ENCODE peak calls at places on chromosomes 7 and 10, in six cellular contexts. One of them, this sample, is unnamed.

GRCh38 chr10:418894-419293 is 270.6 kb downstream of the DIP2C start:
- DNase-seq in bronchial epithelial cell: no peak
- DNase-seq in hepatocyte: no peak
- DNase-seq in choroid plexus epithelial cell: no peak
- DNase-seq in fibroblast of the aortic adventitia: no peak
- DNase-seq in fibroblast of lung: no peak
- DNase-seq in this sample: no peak

GRCh38 chr7:132766660-132767059 is 190.4 kb upstream of the PLXNA4 start:
- DNase-seq in hepatocyte: no peak
- DNase-seq in bronchial epithelial cell: no peak
- DNase-seq in fibroblast of the aortic adventitia: no peak
- DNase-seq in choroid plexus epithelial cell: no peak
- DNase-seq in fibroblast of lung: no peak
- DNase-seq in this sample: no peak

GRCh38 chr7:89091550-89091949 is 296.0 kb upstream of the TEX47 start:
- DNase-seq in fibroblast of lung: no peak
- DNase-seq in choroid plexus epithelial cell: no peak
- DNase-seq in hepatocyte: no peak
- DNase-seq in fibroblast of the aortic adventitia: no peak
- DNase-seq in bronchial epithelial cell: no peak
- DNase-seq in this sample: no peak

GRCh38 chr10:20128796-20129195 is 312.6 kb downstream of the PLXDC2 start:
- DNase-seq in choroid plexus epithelial cell: no peak
- DNase-seq in hepatocyte: no peak
- DNase-seq in fibroblast of the aortic adventitia: no peak
- DNase-seq in fibroblast of lung: no peak
- DNase-seq in bronchial epithelial cell: no peak
- DNase-seq in this sample: no peak

GRCh38 chr10:61284222-61284890 is 168.8 kb downstream of the TMEM26 start:
- DNase-seq in fibroblast of the aortic adventitia: peak; percentile 84
- DNase-seq in hepatocyte: peak; percentile 80
- DNase-seq in fibroblast of lung: peak; percentile 84
- DNase-seq in choroid plexus epithelial cell: peak; percentile 81
- DNase-seq in bronchial epithelial cell: peak; percentile 59
- DNase-seq in this sample: peak; percentile 68

GRCh38 chr10:132861884-132862461 is 76.0 kb upstream of the NKX6-2 start:
- DNase-seq in fibroblast of the aortic adventitia: no peak
- DNase-seq in fibroblast of lung: no peak
- DNase-seq in choroid plexus epithelial cell: no peak
- DNase-seq in bronchial epithelial cell: no peak
- DNase-seq in hepatocyte: no peak
- DNase-seq in this sample: no peak

GRCh38 chr7:152859781-152860191 is 100.2 kb downstream of the ACTR3B start:
- DNase-seq in fibroblast of lung: no peak
- DNase-seq in bronchial epithelial cell: no peak
- DNase-seq in hepatocyte: no peak
- DNase-seq in choroid plexus epithelial cell: peak; percentile 17
- DNase-seq in fibroblast of the aortic adventitia: no peak
- DNase-seq in this sample: no peak

GRCh38 chr7:73828107-73828803 is 2.5 kb upstream of the CLDN4 start:
- DNase-seq in fibroblast of the aortic adventitia: peak; percentile 69
- DNase-seq in bronchial epithelial cell: peak; percentile 78
- DNase-seq in hepatocyte: peak; percentile 89
- DNase-seq in choroid plexus epithelial cell: peak; percentile 28
- DNase-seq in fibroblast of lung: peak; percentile 36
- DNase-seq in this sample: no peak

GRCh38 chr10:96814264-96814663 is 17.8 kb upstream of the LCOR start:
- DNase-seq in hepatocyte: no peak
- DNase-seq in bronchial epithelial cell: peak; percentile 76
- DNase-seq in choroid plexus epithelial cell: peak; percentile 82
- DNase-seq in fibroblast of the aortic adventitia: peak; percentile 66
- DNase-seq in fibroblast of lung: peak; percentile 41
- DNase-seq in this sample: peak; percentile 67

GRCh38 chr7:98470131-98470985 is 69.5 kb upstream of the BAIAP2L1 start:
- DNase-seq in choroid plexus epithelial cell: no peak
- DNase-seq in hepatocyte: peak; percentile 86
- DNase-seq in fibroblast of lung: no peak
- DNase-seq in fibroblast of the aortic adventitia: no peak
- DNase-seq in bronchial epithelial cell: no peak
- DNase-seq in this sample: no peak
- H3K4me3 ChIP-seq in choroid plexus epithelial cell: no peak overlapping the region
- H3K4me3 ChIP-seq in hepatocyte: peak overlapping the region; percentile 5
- H3K4me3 ChIP-seq in fibroblast of lung: no peak overlapping the region
- H3K4me3 ChIP-seq in fibroblast of the aortic adventitia: no peak overlapping the region
- H3K4me3 ChIP-seq in bronchial epithelial cell: no peak overlapping the region
- H3K4me3 ChIP-seq in this sample: no peak overlapping the region

DNA sequence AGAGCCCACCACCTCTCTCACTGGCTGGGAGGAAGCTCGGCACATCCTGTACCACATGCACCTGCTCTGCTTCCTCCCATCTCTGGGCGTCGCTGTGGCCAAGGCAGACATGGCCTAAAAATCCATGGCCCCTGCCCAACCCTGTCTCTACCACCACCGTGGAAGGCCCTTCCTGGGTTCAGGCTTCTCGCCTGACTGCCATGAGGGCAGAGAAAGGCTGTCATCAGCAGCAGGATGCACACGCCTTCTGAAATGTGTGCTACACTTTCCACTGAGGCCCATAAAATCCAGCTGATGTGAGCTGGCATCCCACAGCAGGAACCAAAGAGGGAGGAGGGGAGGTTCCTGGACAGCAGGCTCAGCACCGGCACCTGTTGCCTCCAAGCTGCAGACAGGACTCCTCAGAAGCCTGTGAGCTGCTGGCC is 93.4 kb downstream of the PTPRN2 start:
- DNase-seq in fibroblast of the aortic adventitia: no peak
- DNase-seq in choroid plexus epithelial cell: no peak
- DNase-seq in fibroblast of lung: no peak
- DNase-seq in bronchial epithelial cell: no peak
- DNase-seq in hepatocyte: no peak
- DNase-seq in this sample: no peak
- TF ChIP-seq CTCF in fibroblast of the aortic adventitia: no peak
- TF ChIP-seq CTCF in choroid plexus epithelial cell: no peak
- TF ChIP-seq CTCF in fibroblast of lung: no peak
- TF ChIP-seq CTCF in bronchial epithelial cell: no peak
- TF ChIP-seq CTCF in hepatocyte: no peak
- TF ChIP-seq CTCF in this sample: no peak

GRCh38 chr7:94432799-94433198 is 38.1 kb downstream of the COL1A2 start:
- DNase-seq in bronchial epithelial cell: no peak
- DNase-seq in fibroblast of the aortic adventitia: peak; percentile 59
- DNase-seq in choroid plexus epithelial cell: peak; percentile 63
- DNase-seq in fibroblast of lung: peak; percentile 20
- DNase-seq in hepatocyte: no peak
- DNase-seq in this sample: no peak

GRCh38 chr7:94439893-94440381 is 45.2 kb downstream of the COL1A2 start:
- DNase-seq in bronchial epithelial cell: no peak
- DNase-seq in hepatocyte: no peak
- DNase-seq in fibroblast of the aortic adventitia: peak; percentile 45
- DNase-seq in choroid plexus epithelial cell: peak; percentile 36
- DNase-seq in fibroblast of lung: no peak
- DNase-seq in this sample: no peak

GRCh38 chr7:94436700-94437099 is 42.0 kb downstream of the COL1A2 start:
- DNase-seq in fibroblast of lung: no peak
- DNase-seq in bronchial epithelial cell: no peak
- DNase-seq in choroid plexus epithelial cell: no peak
- DNase-seq in hepatocyte: no peak
- DNase-seq in fibroblast of the aortic adventitia: no peak
- DNase-seq in this sample: no peak

GRCh38 chr7:94434031-94434430 is 39.3 kb downstream of the COL1A2 start:
- DNase-seq in bronchial epithelial cell: no peak
- DNase-seq in choroid plexus epithelial cell: peak; percentile 30
- DNase-seq in fibroblast of lung: peak; percentile 5
- DNase-seq in fibroblast of the aortic adventitia: peak; percentile 58
- DNase-seq in hepatocyte: no peak
- DNase-seq in this sample: no peak

DNA sequence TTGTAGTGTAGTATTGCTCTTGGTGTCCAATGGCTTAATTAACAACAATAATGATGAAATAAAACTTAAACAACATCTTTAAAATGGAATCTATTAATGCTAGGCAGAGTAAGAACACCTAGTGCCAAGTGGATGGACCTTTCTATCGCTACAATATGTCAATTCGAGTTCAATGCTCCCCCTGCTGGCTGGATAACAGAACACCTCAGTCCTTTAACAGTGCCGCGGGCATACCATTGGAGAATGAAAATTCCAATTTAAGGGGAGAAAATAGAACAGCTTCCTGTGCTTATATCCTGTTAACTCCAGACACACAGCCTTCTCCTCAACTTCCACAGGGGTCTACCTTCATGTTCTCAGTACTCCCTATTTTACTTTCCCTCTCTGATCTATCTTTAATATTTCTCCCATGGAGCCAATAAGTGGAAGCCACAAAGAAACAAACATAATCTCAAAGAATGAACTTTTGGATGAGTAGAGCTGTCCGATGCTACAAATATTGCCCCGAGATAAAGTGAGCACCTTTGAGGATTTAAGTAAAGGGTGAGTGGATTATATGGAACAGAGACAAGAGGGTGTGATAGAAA is 41.4 kb downstream of the COL1A2 start:
- DNase-seq in bronchial epithelial cell: peak; percentile 52
- DNase-seq in choroid plexus epithelial cell: peak; percentile 91
- DNase-seq in fibroblast of the aortic adventitia: peak; percentile 90
- DNase-seq in hepatocyte: peak; percentile 89
- DNase-seq in fibroblast of lung: peak; percentile 82
- DNase-seq in this sample: no peak
- H3K4me3 ChIP-seq in bronchial epithelial cell: no peak overlapping the region
- H3K4me3 ChIP-seq in choroid plexus epithelial cell: no peak overlapping the region
- H3K4me3 ChIP-seq in fibroblast of the aortic adventitia: no peak overlapping the region
- H3K4me3 ChIP-seq in hepatocyte: no peak overlapping the region
- H3K4me3 ChIP-seq in fibroblast of lung: no peak overlapping the region
- H3K4me3 ChIP-seq in this sample: no peak overlapping the region

GRCh38 chr7:25802473-25802872 is 349.5 kb upstream of the NFE2L3 start:
- DNase-seq in fibroblast of lung: no peak
- DNase-seq in bronchial epithelial cell: no peak
- DNase-seq in choroid plexus epithelial cell: no peak
- DNase-seq in fibroblast of the aortic adventitia: no peak
- DNase-seq in hepatocyte: no peak
- DNase-seq in this sample: no peak

GRCh38 chr7:25804154-25804553 is 347.8 kb upstream of the NFE2L3 start:
- DNase-seq in hepatocyte: no peak
- DNase-seq in bronchial epithelial cell: peak; percentile 99
- DNase-seq in fibroblast of the aortic adventitia: no peak
- DNase-seq in choroid plexus epithelial cell: no peak
- DNase-seq in fibroblast of lung: no peak
- DNase-seq in this sample: no peak

GRCh38 chr7:25803117-25803887 is 348.7 kb upstream of the NFE2L3 start:
- DNase-seq in hepatocyte: no peak
- DNase-seq in bronchial epithelial cell: peak; percentile 59
- DNase-seq in fibroblast of lung: no peak
- DNase-seq in choroid plexus epithelial cell: no peak
- DNase-seq in fibroblast of the aortic adventitia: no peak
- DNase-seq in this sample: no peak

GRCh38 chr7:25801214-25801613 is 350.8 kb upstream of the NFE2L3 start:
- DNase-seq in fibroblast of lung: no peak
- DNase-seq in choroid plexus epithelial cell: no peak
- DNase-seq in fibroblast of the aortic adventitia: no peak
- DNase-seq in hepatocyte: no peak
- DNase-seq in bronchial epithelial cell: no peak
- DNase-seq in this sample: no peak

GRCh38 chr7:25802057-25802456 is 349.9 kb upstream of the NFE2L3 start:
- DNase-seq in choroid plexus epithelial cell: no peak
- DNase-seq in fibroblast of lung: no peak
- DNase-seq in hepatocyte: no peak
- DNase-seq in fibroblast of the aortic adventitia: no peak
- DNase-seq in bronchial epithelial cell: no peak
- DNase-seq in this sample: no peak
- TF ChIP-seq CTCF in choroid plexus epithelial cell: no peak
- TF ChIP-seq CTCF in fibroblast of lung: no peak
- TF ChIP-seq CTCF in hepatocyte: no peak
- TF ChIP-seq CTCF in fibroblast of the aortic adventitia: no peak
- TF ChIP-seq CTCF in bronchial epithelial cell: no peak
- TF ChIP-seq CTCF in this sample: no peak

DNA sequence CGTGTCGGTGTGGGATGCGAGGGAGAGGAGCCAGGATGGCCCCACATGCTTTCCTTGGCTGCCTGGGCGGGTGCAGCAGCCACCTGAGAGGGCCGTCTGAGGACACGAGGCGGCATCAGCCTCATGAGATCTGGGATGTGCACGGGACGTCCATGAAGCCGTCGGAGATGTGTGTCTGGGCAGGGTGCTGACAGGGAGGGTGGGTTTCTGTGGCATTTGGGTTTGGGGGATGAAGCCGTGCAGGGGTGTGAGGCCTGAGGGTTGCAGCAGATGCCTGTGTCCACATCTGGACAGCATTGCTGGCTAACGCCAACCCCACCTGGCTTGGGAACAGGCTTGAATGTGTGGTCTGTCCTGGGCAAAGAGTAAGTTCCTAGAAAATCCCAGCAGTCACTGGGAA is 179.5 kb downstream of the DNAJB6 start:
- DNase-seq in hepatocyte: no peak
- DNase-seq in fibroblast of lung: no peak
- DNase-seq in choroid plexus epithelial cell: no peak
- DNase-seq in bronchial epithelial cell: no peak
- DNase-seq in fibroblast of the aortic adventitia: no peak
- DNase-seq in this sample: no peak
- H3K4me3 ChIP-seq in hepatocyte: no peak overlapping the region
- H3K4me3 ChIP-seq in fibroblast of lung: no peak overlapping the region
- H3K4me3 ChIP-seq in choroid plexus epithelial cell: no peak overlapping the region
- H3K4me3 ChIP-seq in bronchial epithelial cell: no peak overlapping the region
- H3K4me3 ChIP-seq in fibroblast of the aortic adventitia: no peak overlapping the region
- H3K4me3 ChIP-seq in this sample: no peak overlapping the region

GRCh38 chr10:113780681-113781250 is 29.3 kb downstream of the PLEKHS1 start:
- DNase-seq in hepatocyte: no peak
- DNase-seq in fibroblast of lung: no peak
- DNase-seq in fibroblast of the aortic adventitia: no peak
- DNase-seq in choroid plexus epithelial cell: no peak
- DNase-seq in bronchial epithelial cell: no peak
- DNase-seq in this sample: no peak
- TF ChIP-seq CTCF in hepatocyte: no peak
- TF ChIP-seq CTCF in fibroblast of lung: no peak
- TF ChIP-seq CTCF in fibroblast of the aortic adventitia: no peak
- TF ChIP-seq CTCF in choroid plexus epithelial cell: peak; percentile 16
- TF ChIP-seq CTCF in bronchial epithelial cell: no peak
- TF ChIP-seq CTCF in this sample: no peak

GRCh38 chr10:13990918-13991317 is 339.8 kb downstream of the FRMD4A start:
- DNase-seq in fibroblast of the aortic adventitia: peak; percentile 89
- DNase-seq in hepatocyte: no peak
- DNase-seq in fibroblast of lung: peak; percentile 67
- DNase-seq in bronchial epithelial cell: no peak
- DNase-seq in choroid plexus epithelial cell: peak; percentile 42
- DNase-seq in this sample: no peak
- H3K4me3 ChIP-seq in fibroblast of the aortic adventitia: peak overlapping the region; percentile 42
- H3K4me3 ChIP-seq in hepatocyte: no peak overlapping the region
- H3K4me3 ChIP-seq in fibroblast of lung: peak overlapping the region; percentile 13
- H3K4me3 ChIP-seq in bronchial epithelial cell: no peak overlapping the region
- H3K4me3 ChIP-seq in choroid plexus epithelial cell: peak overlapping the region; percentile 20
- H3K4me3 ChIP-seq in this sample: no peak overlapping the region